ENCODE peak calls at places on chromosomes 6 and 20, in four cellular contexts. J is tibial nerve, R is psoas muscle, H is Peyer's patch. W is an unnamed sample. For H3K36me3, the result is how much of the 10 kb centered on the place peaks cover.

GRCh38 chr6:92840246-92840930 is 579.0 kb downstream of the EPHA7 start:
- DNase-seq in J (no peak), R (no peak), H (no peak), W (no peak)

GRCh38 chr6:105601541-105602174 is 198.8 kb upstream of the PREP start:
- DNase-seq in H (peak), R (peak), J (peak), W (peak)

GRCh38 chr6:16078064-16078463 is 50.8 kb upstream of the MYLIP start:
- DNase-seq in R (no peak), J (no peak), H (no peak), W (no peak)

GRCh38 chr6:111681856-111682255 is 76.2 kb upstream of the TRAF3IP2 start:
- DNase-seq in J (no peak), R (no peak), H (no peak), W (no peak)

GRCh38 chr6:31037692-31038091 is 27.4 kb downstream of the MUC22 start:
- DNase-seq in H (no peak), R (no peak), J (no peak), W (no peak)

GRCh38 chr6:27608916-27609883 is 136.3 kb upstream of the ZNF184 start:
- DNase-seq in J (no peak), H (no peak), R (no peak), W (peak)

GRCh38 chr6:48881551-48881950 is 581.5 kb downstream of the MMUT start:
- DNase-seq in J (no peak), H (no peak), R (no peak), W (no peak)

GRCh38 chr20:64152906-64153305 is 11.3 kb upstream of the MYT1 start:
- DNase-seq in J (no peak), H (no peak), R (no peak), W (no peak)

GRCh38 chr6:31010393-31011060 is at the start of gene MUC22:
- DNase-seq in J (no peak), R (no peak), H (no peak), W (no peak)

GRCh38 chr6:148533309-148534107 is 190.9 kb downstream of the SASH1 start:
- DNase-seq in J (no peak), H (no peak), R (no peak), W (no peak)
- H3K36me3 ChIP-seq in J (under half), H (under half), R (under half), W (under half)

GRCh38 chr6:156953478-156954146 is 176.4 kb downstream of the ARID1B start:
- DNase-seq in H (no peak), J (no peak), R (no peak), W (no peak)

GRCh38 chr6:156954191-156954590 is 177.0 kb downstream of the ARID1B start:
- DNase-seq in J (no peak), R (no peak), H (no peak), W (no peak)

GRCh38 chr6:156952401-156952800 is 175.2 kb downstream of the ARID1B start:
- DNase-seq in J (no peak), H (no peak), R (no peak), W (no peak)

GRCh38 chr6:156954781-156955180 is 177.6 kb downstream of the ARID1B start:
- DNase-seq in J (no peak), H (no peak), R (no peak), W (no peak)

DNA sequence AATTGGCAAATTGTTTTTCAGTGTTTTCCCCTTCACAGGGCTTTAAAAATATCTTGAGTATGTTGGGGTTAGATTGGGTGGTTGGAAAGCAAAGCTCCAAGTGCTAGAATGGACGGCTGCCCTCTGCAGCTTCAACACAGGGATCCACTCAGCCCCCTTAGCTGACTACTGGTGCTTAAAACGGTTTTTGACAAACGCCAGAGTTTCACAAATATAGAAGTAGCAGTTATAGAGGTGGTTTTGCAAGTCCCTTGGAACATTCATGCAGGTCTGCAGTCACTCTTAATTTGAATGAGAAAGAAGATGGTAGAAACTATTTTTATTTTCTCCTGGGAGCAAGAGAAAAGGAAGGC is 175.9 kb downstream of the ARID1B start:
- DNase-seq in H (no peak), R (no peak), J (no peak), W (no peak)
- H3K4me3 ChIP-seq in H (no peak), R (peak), J (no peak), W (no peak)

GRCh38 chr6:157172830-157173536 is 150.3 kb downstream of the TMEM242 start:
- DNase-seq in J (no peak), R (no peak), H (no peak), W (no peak)
- TF ChIP-seq CTCF in J (no peak), R (no peak), H (no peak), W (no peak)

GRCh38 chr6:34771727-34772126 is 14.4 kb downstream of the SNRPC start:
- DNase-seq in H (no peak), J (no peak), R (no peak), W (no peak)
- H3K36me3 ChIP-seq in H (under half), J (under half), R (under half), W (under half)

GRCh38 chr20:53708129-53708968 is 114.7 kb upstream of the ZNF217 start:
- DNase-seq in R (no peak), J (no peak), H (no peak), W (no peak)

GRCh38 chr20:53706511-53707031 is 112.9 kb upstream of the ZNF217 start:
- DNase-seq in H (no peak), R (no peak), J (no peak), W (no peak)

GRCh38 chr20:53706008-53706481 is 112.4 kb upstream of the ZNF217 start:
- DNase-seq in H (no peak), R (no peak), J (no peak), W (no peak)

GRCh38 chr20:53711333-53712211 is 117.9 kb upstream of the ZNF217 start:
- DNase-seq in H (no peak), R (no peak), J (no peak), W (no peak)

GRCh38 chr20:53707341-53708102 is 113.9 kb upstream of the ZNF217 start:
- DNase-seq in R (no peak), H (no peak), J (peak), W (no peak)
- H3K4me3 ChIP-seq in R (no peak), H (no peak), J (no peak), W (no peak)

GRCh38 chr20:45209924-45210323 is 3.1 kb downstream of the SEMG1 start:
- DNase-seq in H (no peak), J (no peak), R (no peak), W (no peak)
- TF ChIP-seq CTCF in H (no peak), J (no peak), R (no peak), W (no peak)

GRCh38 chr6:148538251-148539190 is 195.9 kb downstream of the SASH1 start:
- DNase-seq in H (no peak), R (no peak), J (no peak), W (no peak)
- H3K36me3 ChIP-seq in H (under half), R (under half), J (under half), W (under half)

GRCh38 chr6:56247654-56248122 is 308 bp upstream of the COL21A1 start:
- DNase-seq in R (no peak), H (no peak), J (no peak), W (no peak)
- H3K4me3 ChIP-seq in R (peak), H (no peak), J (peak), W (peak)

DNA sequence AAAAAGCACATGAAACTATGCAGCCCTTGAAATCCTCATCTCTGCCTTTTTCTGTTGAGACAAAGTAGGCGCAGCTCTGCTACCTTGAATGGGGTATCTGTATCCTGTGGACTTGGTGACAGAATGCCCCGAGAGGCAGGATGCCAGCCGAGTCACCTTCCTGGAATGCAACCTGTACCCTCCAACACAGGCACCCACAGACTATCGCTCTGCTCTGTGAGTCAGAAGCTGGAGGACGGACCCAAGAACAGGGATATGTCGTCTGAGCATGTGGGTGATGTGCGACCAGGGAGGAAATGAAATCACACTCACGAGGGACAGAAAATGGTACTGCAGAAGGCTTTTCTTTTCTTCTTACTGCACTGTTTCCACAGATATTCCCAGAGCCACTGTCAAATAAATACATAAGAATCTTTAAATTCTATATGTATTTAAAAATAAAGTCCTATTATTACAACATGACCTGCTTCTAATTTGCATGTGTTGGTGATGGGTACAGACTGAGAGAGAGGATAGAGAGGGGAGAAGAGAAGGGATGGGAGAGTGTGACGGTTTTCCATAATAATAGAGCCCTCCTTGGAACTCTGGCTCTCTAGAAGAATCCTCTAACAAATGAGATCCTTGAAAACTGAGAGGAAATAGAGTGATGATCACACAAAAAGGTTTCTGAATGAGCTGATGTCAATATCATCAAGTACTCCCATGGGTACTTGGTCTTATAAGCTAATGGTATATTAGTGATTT is 308.1 kb downstream of the FOXC1 start:
- DNase-seq in R (no peak), H (no peak), J (no peak), W (no peak)
- TF ChIP-seq CTCF in R (no peak), H (no peak), J (no peak), W (no peak)

W was measured in lung.